ENCODE peak calls at places on chromosomes 1 and 21, in five cellular contexts. One of them, this sample, is unnamed.

GRCh38 chr1:38814444-38814983 is 45.1 kb downstream of the RRAGC start:
- DNase-seq in endothelial cell of umbilical vein: no peak
- DNase-seq in GM23338: no peak
- DNase-seq in H1: no peak
- DNase-seq in prostate gland: no peak
- DNase-seq in this sample: no peak

GRCh38 chr1:222021124-222021523 is 279.2 kb upstream of the DUSP10 start:
- DNase-seq in GM23338: no peak
- DNase-seq in prostate gland: no peak
- DNase-seq in endothelial cell of umbilical vein: no peak
- DNase-seq in H1: no peak
- DNase-seq in this sample: no peak

GRCh38 chr1:25066731-25067520 is 136.8 kb upstream of the RUNX3 start:
- DNase-seq in prostate gland: no peak
- DNase-seq in endothelial cell of umbilical vein: no peak
- DNase-seq in GM23338: no peak
- DNase-seq in H1: no peak
- DNase-seq in this sample: no peak

GRCh38 chr1:206021796-206022365 is 1.8 kb downstream of the CTSE start:
- DNase-seq in H1: no peak
- DNase-seq in prostate gland: no peak
- DNase-seq in endothelial cell of umbilical vein: peak; percentile 44
- DNase-seq in GM23338: no peak
- DNase-seq in this sample: no peak

GRCh38 chr1:32426489-32427255 is 32.4 kb upstream of the BSDC1 start:
- DNase-seq in GM23338: peak; percentile 87
- DNase-seq in prostate gland: peak; percentile 65
- DNase-seq in endothelial cell of umbilical vein: no peak
- DNase-seq in H1: no peak
- DNase-seq in this sample: no peak

GRCh38 chr1:167517535-167518330 is 596 bp downstream of the CD247 start:
- DNase-seq in endothelial cell of umbilical vein: no peak
- DNase-seq in H1: peak; percentile 43
- DNase-seq in prostate gland: no peak
- DNase-seq in GM23338: no peak
- DNase-seq in this sample: no peak

GRCh38 chr1:16139473-16139962 is 16.4 kb downstream of the EPHA2 start:
- DNase-seq in endothelial cell of umbilical vein: peak; percentile 60
- DNase-seq in prostate gland: no peak
- DNase-seq in H1: no peak
- DNase-seq in GM23338: no peak
- DNase-seq in this sample: no peak

GRCh38 chr1:11245248-11245647 is 17.1 kb downstream of the MTOR start:
- DNase-seq in endothelial cell of umbilical vein: no peak
- DNase-seq in GM23338: no peak
- DNase-seq in prostate gland: no peak
- DNase-seq in H1: no peak
- DNase-seq in this sample: no peak

GRCh38 chr1:41482906-41483895 is 1.3 kb downstream of the EDN2 start:
- DNase-seq in prostate gland: no peak
- DNase-seq in endothelial cell of umbilical vein: no peak
- DNase-seq in H1: no peak
- DNase-seq in GM23338: no peak
- DNase-seq in this sample: no peak

GRCh38 chr1:45010855-45011811 is at the start of gene HECTD3:
- DNase-seq in prostate gland: peak; percentile 77
- DNase-seq in endothelial cell of umbilical vein: peak; percentile 81
- DNase-seq in GM23338: peak; percentile 77
- DNase-seq in H1: peak; percentile 75
- DNase-seq in this sample: peak; percentile 86

GRCh38 chr1:245715970-245716369 is 561.2 kb downstream of the KIF26B start:
- DNase-seq in endothelial cell of umbilical vein: no peak
- DNase-seq in prostate gland: no peak
- DNase-seq in H1: no peak
- DNase-seq in GM23338: no peak
- DNase-seq in this sample: no peak

GRCh38 chr1:12690156-12690555 is 25.8 kb upstream of the AADACL3 start:
- DNase-seq in prostate gland: no peak
- DNase-seq in endothelial cell of umbilical vein: no peak
- DNase-seq in H1: no peak
- DNase-seq in GM23338: no peak
- DNase-seq in this sample: no peak

GRCh38 chr21:45562965-45563364 is 20.7 kb upstream of the SLC19A1 start:
- DNase-seq in prostate gland: no peak
- DNase-seq in endothelial cell of umbilical vein: no peak
- DNase-seq in H1: peak; percentile 16
- DNase-seq in GM23338: no peak
- DNase-seq in this sample: no peak

GRCh38 chr1:92410706-92411105 is 76.0 kb downstream of the GFI1 start:
- DNase-seq in endothelial cell of umbilical vein: no peak
- DNase-seq in GM23338: no peak
- DNase-seq in H1: no peak
- DNase-seq in prostate gland: no peak
- DNase-seq in this sample: no peak

GRCh38 chr1:31243451-31244286 is 4.0 kb upstream of the NKAIN1 start:
- DNase-seq in H1: no peak
- DNase-seq in prostate gland: no peak
- DNase-seq in endothelial cell of umbilical vein: no peak
- DNase-seq in GM23338: no peak
- DNase-seq in this sample: no peak

GRCh38 chr1:1779691-1780597 is 1.7 kb upstream of the NADK start:
- DNase-seq in endothelial cell of umbilical vein: no peak
- DNase-seq in H1: peak; percentile 63
- DNase-seq in GM23338: peak; percentile 86
- DNase-seq in prostate gland: no peak
- DNase-seq in this sample: peak; percentile 89
- TF ChIP-seq POLR2AphosphoS5 in endothelial cell of umbilical vein: no peak
- TF ChIP-seq POLR2AphosphoS5 in H1: peak; percentile 63
- TF ChIP-seq POLR2AphosphoS5 in GM23338: peak; percentile 63
- TF ChIP-seq POLR2AphosphoS5 in prostate gland: peak; percentile 9
- TF ChIP-seq POLR2AphosphoS5 in this sample: peak; percentile 86

GRCh38 chr1:160522136-160522535 is 919 bp downstream of the SLAMF6 start:
- DNase-seq in prostate gland: no peak
- DNase-seq in GM23338: no peak
- DNase-seq in H1: no peak
- DNase-seq in endothelial cell of umbilical vein: no peak
- DNase-seq in this sample: no peak
- H3K4me3 ChIP-seq in prostate gland: no peak overlapping the region
- H3K4me3 ChIP-seq in GM23338: no peak overlapping the region
- H3K4me3 ChIP-seq in H1: no peak overlapping the region
- H3K4me3 ChIP-seq in endothelial cell of umbilical vein: no peak overlapping the region
- H3K4me3 ChIP-seq in this sample: no peak overlapping the region

GRCh38 chr1:26949266-26949925 is 10.9 kb downstream of the KDF1 start:
- DNase-seq in prostate gland: no peak
- DNase-seq in endothelial cell of umbilical vein: peak; percentile 26
- DNase-seq in GM23338: no peak
- DNase-seq in H1: no peak
- DNase-seq in this sample: no peak
- TF ChIP-seq POLR2AphosphoS5 in prostate gland: no peak
- TF ChIP-seq POLR2AphosphoS5 in endothelial cell of umbilical vein: no peak
- TF ChIP-seq POLR2AphosphoS5 in GM23338: peak; percentile 15
- TF ChIP-seq POLR2AphosphoS5 in H1: no peak
- TF ChIP-seq POLR2AphosphoS5 in this sample: no peak

GRCh38 chr1:203273869-203274602 is 31.3 kb upstream of the BTG2 start:
- DNase-seq in GM23338: peak; percentile 54
- DNase-seq in prostate gland: no peak
- DNase-seq in endothelial cell of umbilical vein: no peak
- DNase-seq in H1: no peak
- DNase-seq in this sample: peak; percentile 68
- H3K4me3 ChIP-seq in GM23338: peak overlapping the region; percentile 67
- H3K4me3 ChIP-seq in prostate gland: peak overlapping the region; percentile 7
- H3K4me3 ChIP-seq in endothelial cell of umbilical vein: no peak overlapping the region
- H3K4me3 ChIP-seq in H1: no peak overlapping the region
- H3K4me3 ChIP-seq in this sample: no peak overlapping the region

GRCh38 chr21:15060776-15061175 is 4.0 kb downstream of the NRIP1 start:
- DNase-seq in GM23338: no peak
- DNase-seq in H1: no peak
- DNase-seq in endothelial cell of umbilical vein: no peak
- DNase-seq in prostate gland: no peak
- DNase-seq in this sample: no peak

GRCh38 chr21:15057290-15057689 is 7.5 kb downstream of the NRIP1 start:
- DNase-seq in endothelial cell of umbilical vein: no peak
- DNase-seq in GM23338: peak; percentile 47
- DNase-seq in H1: no peak
- DNase-seq in prostate gland: no peak
- DNase-seq in this sample: no peak

GRCh38 chr21:15059397-15059796 is 5.4 kb downstream of the NRIP1 start:
- DNase-seq in H1: no peak
- DNase-seq in GM23338: no peak
- DNase-seq in prostate gland: no peak
- DNase-seq in endothelial cell of umbilical vein: no peak
- DNase-seq in this sample: no peak

GRCh38 chr21:15061284-15061683 is 3.5 kb downstream of the NRIP1 start:
- DNase-seq in endothelial cell of umbilical vein: peak; percentile 26
- DNase-seq in prostate gland: no peak
- DNase-seq in GM23338: no peak
- DNase-seq in H1: no peak
- DNase-seq in this sample: no peak

GRCh38 chr21:15058718-15059316 is 6.0 kb downstream of the NRIP1 start:
- DNase-seq in prostate gland: no peak
- DNase-seq in endothelial cell of umbilical vein: peak; percentile 36
- DNase-seq in H1: no peak
- DNase-seq in GM23338: peak; percentile 32
- DNase-seq in this sample: no peak
- TF ChIP-seq POLR2AphosphoS5 in prostate gland: peak; percentile 3
- TF ChIP-seq POLR2AphosphoS5 in endothelial cell of umbilical vein: no peak
- TF ChIP-seq POLR2AphosphoS5 in H1: no peak
- TF ChIP-seq POLR2AphosphoS5 in GM23338: no peak
- TF ChIP-seq POLR2AphosphoS5 in this sample: no peak